ENCODE peak calls at places on chromosomes 1 and 21, in five cellular contexts. Q is fibroblast of pulmonary artery, Z is PC-3, L is AG10803, O is astrocyte of the cerebellum. S is an unnamed sample.

GRCh38 chr21:42232176-42232825 is 13.4 kb downstream of the ABCG1 start:
- DNase-seq in Q (no peak), Z (no peak), L (no peak), O (no peak), S (no peak)

GRCh38 chr1:231973840-231974239 is 347.2 kb downstream of the DISC1 start:
- DNase-seq in Q (no peak), Z (no peak), L (no peak), O (no peak), S (peak; percentile 16)

GRCh38 chr1:167447521-167448136 is 70.7 kb downstream of the CD247 start:
- DNase-seq in Q (no peak), Z (peak; percentile 93), L (no peak), O (no peak), S (no peak)

GRCh38 chr1:58618303-58618702 is 41.3 kb upstream of the TACSTD2 start:
- DNase-seq in Q (peak; percentile 74), Z (peak; percentile 91), L (peak; percentile 96), O (peak; percentile 45), S (peak; percentile 42)

GRCh38 chr1:116273042-116273783 is 99.8 kb upstream of the ATP1A1 start:
- DNase-seq in Q (no peak), Z (no peak), L (no peak), O (no peak), S (no peak)

GRCh38 chr1:39149509-39149908 is 55.0 kb upstream of the MACF1 start:
- DNase-seq in Q (no peak), Z (no peak), L (no peak), O (no peak), S (no peak)

GRCh38 chr1:70331962-70332361 is 22.6 kb downstream of the ANKRD13C start:
- DNase-seq in Q (no peak), Z (peak; percentile 76), L (peak; percentile 60), O (peak; percentile 34), S (peak; percentile 30)

GRCh38 chr1:66271216-66271903 is 262.6 kb upstream of the SGIP1 start:
- DNase-seq in Q (peak; percentile 100), Z (peak; percentile 94), L (peak; percentile 100), O (peak; percentile 98), S (peak; percentile 98)

GRCh38 chr1:32948905-32949304 is 15.7 kb downstream of the RNF19B start:
- DNase-seq in Q (peak; percentile 17), Z (peak; percentile 50), L (no peak), O (no peak), S (no peak)

GRCh38 chr1:181630838-181631237 is 147.5 kb downstream of the CACNA1E start:
- DNase-seq in Q (no peak), Z (no peak), L (no peak), O (no peak), S (no peak)

GRCh38 chr1:51663721-51664120 is 46.8 kb downstream of the OSBPL9 start:
- DNase-seq in Q (no peak), Z (no peak), L (no peak), O (no peak), S (no peak)

GRCh38 chr1:61392417-61393242 is 310.3 kb downstream of the NFIA start:
- DNase-seq in Q (no peak), Z (no peak), L (no peak), O (no peak), S (no peak)

GRCh38 chr1:31789259-31790065 is 25.3 kb upstream of the ADGRB2 start:
- DNase-seq in Q (peak; percentile 90), Z (peak; percentile 91), L (peak; percentile 89), O (peak; percentile 64), S (peak; percentile 91)

GRCh38 chr1:97384294-97384952 is 536.4 kb downstream of the DPYD start:
- DNase-seq in Q (peak; percentile 75), Z (peak; percentile 51), L (peak; percentile 75), O (peak; percentile 68), S (peak; percentile 94)

GRCh38 chr1:16349847-16350406 is 2.4 kb downstream of the FBXO42 start:
- DNase-seq in Q (no peak), Z (no peak), L (peak; percentile 31), O (no peak), S (no peak)

GRCh38 chr1:12438349-12438924 is 179.6 kb downstream of the DHRS3 start:
- DNase-seq in Q (no peak), Z (peak; percentile 55), L (peak; percentile 38), O (no peak), S (no peak)

GRCh38 chr1:223350361-223350908 is 13.5 kb downstream of the SUSD4 start:
- DNase-seq in Q (no peak), Z (no peak), L (no peak), O (no peak), S (no peak)

GRCh38 chr1:15352122-15352957 is 57.3 kb upstream of the EFHD2 start:
- DNase-seq in Q (peak; percentile 77), Z (peak; percentile 98), L (peak; percentile 84), O (no peak), S (peak; percentile 75)

GRCh38 chr1:100834779-100835645 is 59.6 kb downstream of the EXTL2 start:
- DNase-seq in Q (peak; percentile 28), Z (peak; percentile 33), L (no peak), O (no peak), S (no peak)

GRCh38 chr1:28246427-28246832 is 10.5 kb downstream of the ATP5IF1 start:
- DNase-seq in Q (peak; percentile 62), Z (peak; percentile 90), L (no peak), O (no peak), S (no peak)

GRCh38 chr1:197637406-197637805 is 137.9 kb downstream of the DENND1B start:
- DNase-seq in Q (no peak), Z (no peak), L (no peak), O (no peak), S (no peak)

GRCh38 chr1:52792002-52792401 is 50.6 kb upstream of the ZYG11A start:
- DNase-seq in Q (peak; percentile 8), Z (peak; percentile 4), L (no peak), O (no peak), S (peak; percentile 6)

GRCh38 chr1:51920130-51920529 is 41.6 kb upstream of the NRDC start:
- DNase-seq in Q (no peak), Z (peak; percentile 33), L (no peak), O (no peak), S (no peak)

GRCh38 chr1:36733748-36734147 is 251.0 kb upstream of the CSF3R start:
- DNase-seq in Q (no peak), Z (no peak), L (no peak), O (no peak), S (no peak)

GRCh38 chr1:92961896-92962752 is 862 bp upstream of the DIPK1A start:
- DNase-seq in Q (peak; percentile 80), Z (peak; percentile 49), L (peak; percentile 90), O (peak; percentile 32), S (peak; percentile 77)

DNA sequence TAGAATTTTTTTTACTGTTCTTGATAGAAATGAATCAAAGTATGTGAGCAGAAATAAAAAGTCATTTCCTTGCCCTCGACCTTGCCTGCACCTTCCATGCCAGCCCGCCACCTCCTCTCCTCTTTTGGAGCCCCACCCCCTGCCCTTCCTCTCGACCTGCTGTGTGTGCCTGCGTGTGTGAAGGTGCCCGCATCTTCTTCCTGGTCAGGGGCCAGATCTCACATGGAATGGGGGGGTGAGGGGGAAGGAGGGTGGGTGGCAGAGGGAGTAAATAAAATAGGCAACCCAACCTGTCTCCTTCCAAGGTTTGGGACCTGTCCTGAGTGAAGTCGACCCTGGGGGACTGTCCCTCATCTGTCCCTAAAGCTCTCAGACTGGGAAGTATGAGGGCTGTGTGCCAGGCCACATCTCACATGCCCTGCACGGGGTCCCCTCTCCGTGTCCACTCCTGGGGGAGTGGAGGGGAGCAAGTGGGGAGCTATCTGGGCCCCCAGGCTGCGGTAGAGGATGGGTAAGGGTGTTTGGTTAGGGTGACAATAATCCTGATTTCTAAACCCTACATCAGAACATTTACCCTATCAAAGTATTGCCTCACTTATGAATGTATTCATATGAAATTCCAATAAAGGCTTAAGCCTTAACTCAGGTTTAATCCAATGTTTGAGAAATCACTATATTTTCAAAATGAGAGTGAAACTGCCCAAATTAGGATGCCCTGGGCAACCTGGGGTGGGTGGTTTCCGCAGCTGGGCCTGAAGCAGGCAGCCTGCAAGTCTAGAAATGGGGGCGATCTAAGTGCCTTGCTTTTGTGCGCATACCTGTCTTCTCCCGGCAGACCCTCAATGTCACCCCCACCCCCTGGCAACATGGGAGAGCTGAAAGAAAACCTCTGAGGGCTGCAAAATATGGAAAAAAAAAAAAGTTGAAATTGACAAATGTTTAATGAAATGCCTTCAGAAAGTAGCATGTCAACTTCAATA is 15.4 kb downstream of the AMPD2 start:
- DNase-seq in Q (no peak), Z (no peak), L (no peak), O (no peak), S (no peak)
- H3K4me3 ChIP-seq in Q (no peak overlapping the region), Z (no peak overlapping the region), L (no peak overlapping the region), O (no peak overlapping the region), S (no peak overlapping the region)

DNA sequence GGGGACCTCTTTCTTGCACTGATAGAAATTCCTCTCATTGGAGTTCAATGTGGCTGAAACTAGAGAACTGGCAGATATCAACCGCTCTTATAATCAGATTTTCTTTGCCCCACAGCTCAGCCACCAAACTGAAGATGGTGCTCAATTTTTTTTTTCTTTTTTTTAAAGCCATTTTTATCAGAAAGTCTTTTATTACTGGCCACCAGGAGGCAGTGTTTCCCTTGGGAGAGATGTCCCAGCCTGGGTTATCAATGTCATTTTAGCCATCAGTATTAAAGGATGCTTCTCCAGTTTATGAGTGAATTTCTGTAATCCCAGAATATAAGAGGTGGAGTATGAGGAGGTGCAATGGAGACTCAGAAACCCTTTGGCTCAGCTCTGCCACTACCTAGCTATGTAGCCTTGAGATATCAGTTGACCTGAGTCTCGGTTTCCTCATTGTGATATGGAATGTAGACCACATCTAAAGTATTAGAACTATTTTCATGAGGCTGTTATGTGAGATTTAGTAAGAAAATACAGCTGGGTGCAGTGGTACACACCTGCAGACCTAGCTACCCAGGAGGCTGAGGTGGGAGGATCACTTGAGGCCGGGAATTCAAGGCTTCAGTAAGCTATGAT is 27.6 kb downstream of the CD244 start:
- DNase-seq in Q (peak; percentile 69), Z (peak; percentile 77), L (peak; percentile 43), O (no peak), S (no peak)
- TF ChIP-seq CTCF in Q (peak; percentile 58), Z (peak; percentile 94), L (peak; percentile 70), O (peak; percentile 54), S (peak; percentile 35)

GRCh38 chr1:172450524-172450885 is 6.6 kb upstream of the PIGC start:
- DNase-seq in Q (no peak), Z (peak; percentile 33), L (no peak), O (no peak), S (no peak)
- H3K4me3 ChIP-seq in Q (no peak overlapping the region), Z (peak overlapping the region; percentile 10), L (no peak overlapping the region), O (no peak overlapping the region), S (no peak overlapping the region)

GRCh38 chr1:163540727-163541126 is 219.0 kb downstream of the NUF2 start:
- DNase-seq in Q (no peak), Z (no peak), L (no peak), O (no peak), S (no peak)

GRCh38 chr1:163535401-163535800 is 213.6 kb downstream of the NUF2 start:
- DNase-seq in Q (no peak), Z (no peak), L (no peak), O (no peak), S (no peak)

GRCh38 chr1:163535807-163536206 is 214.1 kb downstream of the NUF2 start:
- DNase-seq in Q (peak; percentile 51), Z (peak; percentile 72), L (peak; percentile 56), O (peak; percentile 11), S (peak; percentile 10)

GRCh38 chr1:163537809-163538208 is 216.1 kb downstream of the NUF2 start:
- DNase-seq in Q (no peak), Z (no peak), L (no peak), O (no peak), S (no peak)

DNA sequence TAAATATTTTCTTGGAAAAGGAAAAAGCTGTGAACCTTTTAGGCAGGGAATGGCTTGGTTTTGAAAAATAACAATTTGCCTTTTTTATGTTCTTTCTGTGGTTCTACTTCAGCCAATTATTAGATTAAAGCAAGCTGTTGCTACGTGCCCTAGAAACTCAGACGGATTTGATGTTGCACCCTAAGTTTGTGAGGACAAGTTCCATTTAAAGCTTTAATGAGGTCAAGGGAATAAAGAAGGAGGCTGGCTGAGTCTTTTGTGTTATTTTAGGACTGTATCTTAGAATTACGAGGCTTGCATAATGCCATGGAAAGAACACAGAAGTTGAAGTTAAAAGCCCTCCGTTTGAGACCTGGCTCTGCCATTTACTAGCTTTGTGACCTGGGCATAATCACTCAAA is 216.9 kb downstream of the NUF2 start:
- DNase-seq in Q (no peak), Z (no peak), L (no peak), O (no peak), S (no peak)
- TF ChIP-seq CTCF in Q (no peak), Z (no peak), L (no peak), O (no peak), S (no peak)

S was measured in astrocyte of the spinal cord.